ENCODE peak calls at places on chromosomes 4 and X, in six cellular contexts. U, A, B, G, C and M are unnamed samples. For H3K36me3, the result is how much of the 10 kb centered on the place peaks cover.

GRCh38 chr4:106541253-106541652 is 172.7 kb upstream of the GIMD1 start:
- DNase-seq in G (no peak), A (no peak), U (no peak), C (no peak), B (no peak), M (no peak)

GRCh38 chr4:24924309-24924781 is 11.5 kb upstream of the CCDC149 start:
- DNase-seq in G (no peak), B (peak), U (no peak), A (no peak), C (no peak), M (no peak)

GRCh38 chr4:3475041-3475712 is 12.1 kb downstream of the DOK7 start:
- DNase-seq in A (no peak), G (no peak), B (peak), U (no peak), C (no peak), M (no peak)

GRCh38 chrX:74420194-74421035 is 878 bp upstream of the SLC16A2 start:
- DNase-seq in C (no peak), B (peak), U (peak), A (no peak), G (no peak), M (peak)

GRCh38 chr4:181161669-181162068 is 1081.5 kb upstream of the TENM3 start:
- DNase-seq in C (no peak), G (no peak), A (no peak), U (no peak), B (no peak), M (no peak)

GRCh38 chr4:113042502-113042901 is 7.0 kb upstream of the ANK2 start:
- DNase-seq in B (no peak), A (no peak), C (no peak), U (no peak), G (no peak), M (no peak)

GRCh38 chr4:4950891-4951290 is 68.4 kb downstream of the CYTL1 start:
- DNase-seq in C (no peak), A (no peak), G (no peak), B (no peak), U (no peak), M (no peak)

GRCh38 chrX:68234171-68234910 is 199.0 kb downstream of the OPHN1 start:
- DNase-seq in U (no peak), B (no peak), G (no peak), A (no peak), C (no peak), M (no peak)

GRCh38 chr4:153249199-153250154 is 45.2 kb downstream of the TRIM2 start:
- DNase-seq in A (peak), B (peak), G (peak), U (peak), C (peak), M (peak)

GRCh38 chr4:85747871-85748491 is 273.0 kb downstream of the ARHGAP24 start:
- DNase-seq in G (peak), C (peak), B (peak), A (peak), U (peak), M (no peak)

GRCh38 chr4:176443646-176444409 is 124.1 kb downstream of the SPCS3 start:
- DNase-seq in C (no peak), U (no peak), G (no peak), B (no peak), A (no peak), M (no peak)

GRCh38 chr4:32929738-32930688 is 2209.8 kb downstream of the PCDH7 start:
- DNase-seq in U (no peak), B (peak), G (no peak), A (no peak), C (no peak), M (no peak)

GRCh38 chr4:153419673-153420278 is 46.4 kb upstream of the TMEM131L start:
- DNase-seq in A (no peak), G (no peak), C (no peak), U (no peak), B (no peak), M (no peak)

GRCh38 chr4:80134936-80135701 is 62.1 kb upstream of the ANTXR2 start:
- DNase-seq in C (no peak), A (no peak), U (no peak), B (no peak), G (no peak), M (no peak)

GRCh38 chr4:139806929-139807328 is 141.3 kb downstream of the MGST2 start:
- DNase-seq in U (no peak), C (no peak), B (no peak), G (no peak), A (no peak), M (no peak)

GRCh38 chrX:129347291-129347690 is 176.0 kb downstream of the SMARCA1 start:
- DNase-seq in G (no peak), C (no peak), A (no peak), B (no peak), U (no peak), M (no peak)

GRCh38 chr4:44446801-44447562 is 1.6 kb downstream of the KCTD8 start:
- DNase-seq in B (peak), U (no peak), G (no peak), A (no peak), C (no peak), M (no peak)

GRCh38 chr4:87353592-87353991 is 30.9 kb upstream of the HSD17B13 start:
- DNase-seq in A (peak), G (no peak), U (no peak), B (peak), C (no peak), M (peak)

GRCh38 chr4:186592961-186593586 is 37.7 kb upstream of the MTNR1A start:
- DNase-seq in C (no peak), A (no peak), G (no peak), B (no peak), U (no peak), M (no peak)

GRCh38 chr4:10091531-10092181 is 24.9 kb downstream of the WDR1 start:
- DNase-seq in G (no peak), B (peak), U (no peak), A (no peak), C (no peak), M (no peak)
- H3K36me3 ChIP-seq in G (half or more), B (half or more), U (under half), A (half or more), C (under half), M (half or more)

GRCh38 chr4:169999923-170000322 is 26.3 kb downstream of the MFAP3L start:
- DNase-seq in U (no peak), B (no peak), G (no peak), A (no peak), C (no peak), M (no peak)

GRCh38 chr4:169993531-169993930 is 32.7 kb downstream of the MFAP3L start:
- DNase-seq in C (no peak), A (no peak), G (no peak), B (no peak), U (no peak), M (no peak)

GRCh38 chr4:170001688-170002267 is 24.4 kb downstream of the MFAP3L start:
- DNase-seq in A (no peak), G (no peak), B (no peak), U (no peak), C (no peak), M (no peak)

DNA sequence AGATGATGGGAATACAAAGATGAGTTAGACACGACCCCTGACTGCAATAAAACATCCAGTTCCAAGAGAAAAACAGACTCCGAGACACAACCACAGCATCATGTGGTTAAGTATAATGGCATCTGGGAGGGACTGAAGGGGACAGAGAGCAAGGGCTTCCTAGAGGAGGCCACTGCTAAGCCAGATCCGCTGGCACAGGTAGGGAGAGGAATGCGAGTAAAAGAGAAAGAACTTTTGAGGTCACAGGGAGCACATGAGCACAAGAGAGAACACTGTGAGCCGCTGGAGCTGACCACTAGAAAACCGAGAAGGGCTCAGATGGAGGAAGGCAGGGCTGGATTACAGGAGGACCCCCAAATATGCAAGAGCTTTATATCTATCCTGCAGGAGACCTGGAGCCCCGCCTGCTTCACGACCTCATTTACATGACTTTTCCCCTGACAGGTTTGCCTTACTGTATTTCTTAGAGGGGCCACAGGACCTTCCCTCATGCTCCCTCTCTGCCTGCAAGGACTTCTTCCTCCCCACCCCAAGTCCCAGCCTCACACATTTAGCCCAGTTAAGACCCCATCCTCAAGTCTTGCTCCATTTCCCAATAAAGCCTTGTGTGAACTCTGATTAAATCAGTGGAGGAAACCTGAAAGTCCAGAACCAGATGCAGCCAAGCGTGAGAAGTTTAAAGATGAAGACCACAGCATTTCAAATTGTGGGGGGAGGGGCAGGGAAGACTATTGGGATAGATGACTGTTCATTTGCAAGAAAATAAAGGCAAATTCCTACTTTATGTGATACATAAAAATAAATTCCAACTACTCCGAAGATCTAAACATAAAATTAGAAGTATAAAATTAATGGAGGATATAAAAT is 29.6 kb downstream of the MFAP3L start:
- DNase-seq in G (no peak), B (no peak), A (no peak), C (no peak), U (no peak), M (no peak)
- H3K36me3 ChIP-seq in G (under half), B (under half), A (under half), C (under half), U (under half), M (under half)

GRCh38 chr4:109821186-109821585 is 5.6 kb downstream of the GAR1 start:
- DNase-seq in G (no peak), B (no peak), U (no peak), C (no peak), A (no peak), M (no peak)
- H3K36me3 ChIP-seq in G (half or more), B (under half), U (under half), C (under half), A (half or more), M (under half)

GRCh38 chr4:1842993-1843448 is 12.9 kb downstream of the LETM1 start:
- DNase-seq in A (no peak), G (no peak), C (no peak), B (peak), U (no peak), M (no peak)

GRCh38 chr4:1842339-1842895 is 13.5 kb downstream of the LETM1 start:
- DNase-seq in C (no peak), G (no peak), B (no peak), U (no peak), A (no peak), M (no peak)

GRCh38 chr4:1850276-1850675 is 5.7 kb downstream of the LETM1 start:
- DNase-seq in B (peak), G (no peak), C (no peak), A (no peak), U (no peak), M (no peak)

GRCh38 chr4:1843852-1844251 is 12.1 kb downstream of the LETM1 start:
- DNase-seq in G (no peak), U (no peak), B (peak), A (no peak), C (no peak), M (no peak)

GRCh38 chr4:1846580-1846979 is 9.4 kb downstream of the LETM1 start:
- DNase-seq in U (no peak), C (no peak), B (no peak), G (no peak), A (no peak), M (no peak)
- H3K36me3 ChIP-seq in U (under half), C (under half), B (under half), G (half or more), A (under half), M (under half)

GRCh38 chrX:71556026-71556425 is 22.2 kb upstream of the GCNA start:
- DNase-seq in A (no peak), U (peak), C (no peak), G (no peak), B (no peak), M (no peak)

GRCh38 chrX:71563921-71564320 is 14.3 kb upstream of the GCNA start:
- DNase-seq in C (no peak), U (no peak), G (no peak), B (no peak), A (peak), M (no peak)

DNA sequence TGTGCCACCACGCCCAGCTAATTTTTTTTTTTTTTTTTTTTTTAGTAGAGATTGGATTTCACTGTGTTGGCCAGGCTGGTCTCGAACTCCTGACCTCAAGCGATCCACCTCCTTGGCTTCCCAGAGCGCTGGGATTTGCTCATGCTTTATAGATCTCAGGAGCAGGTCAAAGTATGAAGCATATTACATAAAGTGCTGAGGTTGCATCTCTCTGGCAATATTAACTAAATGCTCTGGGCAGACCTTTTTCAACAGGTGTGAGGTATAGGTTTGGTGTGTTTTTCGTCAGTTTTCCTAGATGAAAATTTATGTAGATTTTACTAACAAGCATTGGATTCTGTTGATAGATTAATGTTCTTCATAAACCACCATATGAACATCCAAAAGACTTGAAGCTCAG is 19.3 kb upstream of the GCNA start:
- DNase-seq in A (no peak), U (peak), C (no peak), B (no peak), G (no peak), M (no peak)
- H3K36me3 ChIP-seq in A (half or more), U (under half), C (under half), B (half or more), G (half or more), M (half or more)

GRCh38 chrX:41164469-41164868 is 79.2 kb downstream of the USP9X start:
- DNase-seq in B (peak), A (no peak), C (no peak), G (no peak), U (peak), M (no peak)
- H3K36me3 ChIP-seq in B (under half), A (under half), C (under half), G (half or more), U (under half), M (under half)